ENCODE peak calls at places on chromosome 4, in eight cellular contexts. K is activated gamma-delta T cell treated with Interleukin-2 at 50 U/mL for 16 hours, W is NCI-H146, I is NCI-H526 treated with DMSO at 0.1 percent for 48 hours, H is adrenal gland, G is NB4, O is left colon, A is T-helper 17 cell. U is an unnamed sample.

GRCh38 chr4:143406523-143406922 is 69.8 kb downstream of the GAB1 start:
- DNase-seq in K (no peak), G (no peak), O (peak; percentile 45), W (no peak), H (peak; percentile 90), I (no peak), A (no peak), U (no peak)

GRCh38 chr4:6749340-6750171 is 33.0 kb upstream of the KIAA0232 start:
- DNase-seq in A (no peak), G (no peak), H (peak; percentile 85), O (peak; percentile 97), K (no peak), I (no peak), W (no peak), U (peak; percentile 82)

GRCh38 chr4:171473155-171473554 is 340.0 kb upstream of the GALNTL6 start:
- DNase-seq in G (no peak), K (no peak), H (no peak), I (no peak), A (no peak), W (no peak), O (no peak), U (no peak)

GRCh38 chr4:152075253-152075928 is 314.6 kb upstream of the GATB start:
- DNase-seq in G (no peak), I (no peak), W (no peak), O (no peak), A (no peak), K (no peak), H (no peak), U (no peak)

GRCh38 chr4:157514711-157515110 is 294.2 kb downstream of the GRIA2 start:
- DNase-seq in O (no peak), I (no peak), H (no peak), A (no peak), G (peak; percentile 3), W (no peak), K (no peak), U (no peak)

GRCh38 chr4:123699823-123700822 is 303.5 kb downstream of the SPRY1 start:
- DNase-seq in H (no peak), A (no peak), I (no peak), K (no peak), G (no peak), O (no peak), W (no peak), U (peak; percentile 84)

GRCh38 chr4:124940387-124940786 is 227.9 kb upstream of the ANKRD50 start:
- DNase-seq in A (no peak), K (no peak), W (no peak), I (no peak), G (no peak), H (no peak), O (no peak), U (peak; percentile 94)

GRCh38 chr4:17680985-17681920 is 66.8 kb downstream of the MED28 start:
- DNase-seq in O (no peak), I (no peak), A (no peak), W (no peak), H (no peak), K (no peak), G (no peak), U (no peak)

GRCh38 chr4:103996059-103996458 is 276.3 kb upstream of the TACR3 start:
- DNase-seq in H (no peak), O (no peak), G (no peak), W (no peak), I (peak; percentile 20), A (no peak), K (no peak), U (no peak)

GRCh38 chr4:119559044-119559647 is 69.5 kb downstream of the PDE5A start:
- DNase-seq in H (no peak), A (no peak), I (peak; percentile 20), G (peak; percentile 49), W (peak; percentile 31), O (no peak), K (no peak), U (peak; percentile 73)

GRCh38 chr4:124515591-124515990 is 196.9 kb downstream of the ANKRD50 start:
- DNase-seq in I (no peak), H (no peak), G (no peak), W (no peak), K (no peak), O (no peak), A (no peak), U (no peak)

GRCh38 chr4:102878901-102879300 is 10.1 kb downstream of the CISD2 start:
- DNase-seq in A (no peak), O (no peak), G (no peak), I (no peak), H (no peak), K (no peak), W (no peak), U (no peak)

GRCh38 chr4:109375778-109376414 is 57.7 kb upstream of the SEC24B start:
- DNase-seq in A (no peak), O (no peak), I (no peak), G (no peak), K (no peak), W (no peak), H (no peak), U (no peak)

GRCh38 chr4:2254665-2255500 is 7.0 kb downstream of the MXD4 start:
- DNase-seq in G (no peak), O (peak; percentile 23), I (no peak), H (peak; percentile 56), K (no peak), W (no peak), A (no peak), U (no peak)

GRCh38 chr4:139007640-139008039 is 7.9 kb upstream of the NOCT start:
- DNase-seq in G (no peak), O (no peak), A (no peak), K (no peak), H (peak; percentile 7), I (no peak), W (no peak), U (no peak)

GRCh38 chr4:186657766-186658165 is 65.9 kb downstream of the FAT1 start:
- DNase-seq in G (no peak), W (no peak), A (no peak), O (no peak), H (no peak), K (no peak), I (no peak), U (peak; percentile 10)

GRCh38 chr4:1053080-1053661 is 41.7 kb downstream of the FGFRL1 start:
- DNase-seq in O (peak; percentile 21), W (no peak), K (no peak), A (no peak), G (peak; percentile 13), I (no peak), H (peak; percentile 50), U (peak; percentile 83)

GRCh38 chr4:110801591-110801990 is 178.7 kb upstream of the PITX2 start:
- DNase-seq in H (no peak), K (no peak), G (no peak), W (no peak), O (no peak), A (no peak), I (no peak), U (no peak)

GRCh38 chr4:48470570-48470969 is 12.6 kb upstream of the SLC10A4 start:
- DNase-seq in G (no peak), I (no peak), H (peak; percentile 58), W (no peak), O (no peak), K (no peak), A (no peak), U (no peak)

GRCh38 chr4:101865501-101866062 is 75.1 kb downstream of the BANK1 start:
- DNase-seq in G (no peak), W (no peak), I (no peak), A (no peak), H (no peak), K (no peak), O (no peak), U (peak; percentile 24)

GRCh38 chr4:113328514-113328913 is 279.1 kb downstream of the ANK2 start:
- DNase-seq in A (no peak), O (no peak), I (no peak), G (peak; percentile 28), H (no peak), W (no peak), K (no peak), U (no peak)

GRCh38 chr4:181701911-181702310 is 541.3 kb upstream of the TENM3 start:
- DNase-seq in W (peak; percentile 55), H (no peak), I (no peak), A (no peak), G (no peak), K (no peak), O (no peak), U (no peak)

GRCh38 chr4:174189392-174190029 is 94.0 kb downstream of the FBXO8 start:
- DNase-seq in I (no peak), A (no peak), W (no peak), H (no peak), O (no peak), G (no peak), K (no peak), U (no peak)

GRCh38 chr4:155899891-155900290 is 3.6 kb upstream of the TDO2 start:
- DNase-seq in H (no peak), A (no peak), K (no peak), G (no peak), I (no peak), W (no peak), O (no peak), U (no peak)

GRCh38 chr4:83889802-83890201 is 353.9 kb downstream of the GPAT3 start:
- DNase-seq in W (no peak), G (no peak), H (no peak), O (no peak), I (no peak), K (no peak), A (no peak), U (peak; percentile 16)

GRCh38 chr4:39850727-39851126 is 127.0 kb downstream of the PDS5A start:
- DNase-seq in H (no peak), I (no peak), W (no peak), O (no peak), G (no peak), K (no peak), A (no peak), U (no peak)

GRCh38 chr4:5824635-5825034 is 68.3 kb downstream of the CRMP1 start:
- DNase-seq in W (no peak), I (peak; percentile 3), H (no peak), A (no peak), O (no peak), K (no peak), G (peak; percentile 58), U (peak; percentile 68)

GRCh38 chr4:149347139-149347538 is 468.5 kb downstream of the IQCM start:
- DNase-seq in H (no peak), K (no peak), G (no peak), A (no peak), W (no peak), O (no peak), I (no peak), U (peak; percentile 58)

GRCh38 chr4:153114771-153115321 is 89.4 kb upstream of the TRIM2 start:
- DNase-seq in W (no peak), A (peak; percentile 29), G (no peak), K (peak; percentile 29), I (no peak), H (no peak), O (no peak), U (peak; percentile 69)

GRCh38 chr4:165464813-165465381 is 86.1 kb downstream of the CPE start:
- DNase-seq in O (no peak), A (no peak), W (peak; percentile 35), K (no peak), H (peak; percentile 63), I (peak; percentile 46), G (peak; percentile 52), U (peak; percentile 17)

GRCh38 chr4:37648084-37648817 is 37.9 kb downstream of the RELL1 start:
- DNase-seq in O (peak; percentile 82), A (no peak), H (peak; percentile 84), K (no peak), G (peak; percentile 91), I (no peak), W (no peak), U (peak; percentile 97)

GRCh38 chr4:2338754-2339457 is 77.0 kb upstream of the MXD4 start:
- DNase-seq in A (no peak), W (no peak), K (no peak), O (no peak), H (peak; percentile 38), G (no peak), I (no peak), U (no peak)

GRCh38 chr4:25937801-25938200 is 23.8 kb downstream of the SMIM20 start:
- DNase-seq in W (no peak), K (no peak), O (no peak), G (no peak), A (no peak), H (no peak), I (no peak), U (peak; percentile 34)

GRCh38 chr4:115145393-115146160 is 32.2 kb upstream of the NDST4 start:
- DNase-seq in W (peak; percentile 94), O (peak; percentile 44), G (no peak), A (no peak), K (no peak), I (no peak), H (no peak), U (no peak)